ENCODE peak calls at places on chromosomes 11 and 22, in four cellular contexts. One of them, this sample, is unnamed.

GRCh38 chr22:26461188-26461810 is 22.3 kb downstream of the HPS4 start:
- DNase-seq in K562: peak
- DNase-seq in H1: peak
- DNase-seq in HCT116: peak
- DNase-seq in this sample: peak

GRCh38 chr11:129911298-129911697 is 15.9 kb upstream of the NFRKB start:
- DNase-seq in K562: no peak
- DNase-seq in H1: no peak
- DNase-seq in HCT116: no peak
- DNase-seq in this sample: no peak

GRCh38 chr11:83706581-83706980 is 420.4 kb upstream of the CCDC90B start:
- DNase-seq in K562: no peak
- DNase-seq in H1: no peak
- DNase-seq in HCT116: no peak
- DNase-seq in this sample: no peak

GRCh38 chr11:98587884-98588283 is 432.9 kb upstream of the CNTN5 start:
- DNase-seq in K562: no peak
- DNase-seq in H1: no peak
- DNase-seq in HCT116: no peak
- DNase-seq in this sample: no peak

GRCh38 chr22:24845036-24845918 is 39.3 kb downstream of the SGSM1 start:
- DNase-seq in K562: no peak
- DNase-seq in H1: no peak
- DNase-seq in HCT116: no peak
- DNase-seq in this sample: no peak

GRCh38 chr11:122979103-122979814 is 2.4 kb downstream of the BSX start:
- DNase-seq in K562: no peak
- DNase-seq in H1: no peak
- DNase-seq in HCT116: no peak
- DNase-seq in this sample: no peak

GRCh38 chr11:65607614-65608426 is 6.2 kb downstream of the MAP3K11 start:
- DNase-seq in K562: no peak
- DNase-seq in H1: no peak
- DNase-seq in HCT116: no peak
- DNase-seq in this sample: no peak

GRCh38 chr11:61832207-61832606 is 4.1 kb downstream of the FADS2 start:
- DNase-seq in K562: no peak
- DNase-seq in H1: no peak
- DNase-seq in HCT116: no peak
- DNase-seq in this sample: no peak

GRCh38 chr11:9206496-9206895 is 58.7 kb downstream of the DENND5A start:
- DNase-seq in K562: no peak
- DNase-seq in H1: no peak
- DNase-seq in HCT116: no peak
- DNase-seq in this sample: no peak

GRCh38 chr11:12050470-12050891 is 42.1 kb upstream of the DKK3 start:
- DNase-seq in K562: no peak
- DNase-seq in H1: no peak
- DNase-seq in HCT116: no peak
- DNase-seq in this sample: no peak

GRCh38 chr22:25113316-25113721 is 86.3 kb upstream of the CRYBB3 start:
- DNase-seq in K562: no peak
- DNase-seq in H1: no peak
- DNase-seq in HCT116: no peak
- DNase-seq in this sample: no peak

GRCh38 chr22:27730649-27731433 is 70.7 kb downstream of the MN1 start:
- DNase-seq in K562: no peak
- DNase-seq in H1: no peak
- DNase-seq in HCT116: no peak
- DNase-seq in this sample: no peak

GRCh38 chr11:92277871-92278270 is 53.3 kb downstream of the FAT3 start:
- DNase-seq in K562: no peak
- DNase-seq in H1: no peak
- DNase-seq in HCT116: no peak
- DNase-seq in this sample: no peak

GRCh38 chr11:118055966-118056365 is 20.9 kb upstream of the TMPRSS4 start:
- DNase-seq in K562: no peak
- DNase-seq in H1: no peak
- DNase-seq in HCT116: no peak
- DNase-seq in this sample: no peak

GRCh38 chr22:35301370-35301874 is 1.7 kb downstream of the TOM1 start:
- DNase-seq in K562: peak
- DNase-seq in H1: no peak
- DNase-seq in HCT116: no peak
- DNase-seq in this sample: peak

GRCh38 chr11:27402450-27402849 is 39.4 kb upstream of the CCDC34 start:
- DNase-seq in K562: no peak
- DNase-seq in H1: no peak
- DNase-seq in HCT116: no peak
- DNase-seq in this sample: no peak

GRCh38 chr11:27404427-27404826 is 41.4 kb upstream of the CCDC34 start:
- DNase-seq in K562: no peak
- DNase-seq in H1: no peak
- DNase-seq in HCT116: no peak
- DNase-seq in this sample: no peak

GRCh38 chr11:27403195-27403594 is 40.2 kb upstream of the CCDC34 start:
- DNase-seq in K562: no peak
- DNase-seq in H1: no peak
- DNase-seq in HCT116: no peak
- DNase-seq in this sample: no peak

GRCh38 chr11:27401280-27401679 is 38.3 kb upstream of the CCDC34 start:
- DNase-seq in K562: no peak
- DNase-seq in H1: no peak
- DNase-seq in HCT116: no peak
- DNase-seq in this sample: no peak

DNA sequence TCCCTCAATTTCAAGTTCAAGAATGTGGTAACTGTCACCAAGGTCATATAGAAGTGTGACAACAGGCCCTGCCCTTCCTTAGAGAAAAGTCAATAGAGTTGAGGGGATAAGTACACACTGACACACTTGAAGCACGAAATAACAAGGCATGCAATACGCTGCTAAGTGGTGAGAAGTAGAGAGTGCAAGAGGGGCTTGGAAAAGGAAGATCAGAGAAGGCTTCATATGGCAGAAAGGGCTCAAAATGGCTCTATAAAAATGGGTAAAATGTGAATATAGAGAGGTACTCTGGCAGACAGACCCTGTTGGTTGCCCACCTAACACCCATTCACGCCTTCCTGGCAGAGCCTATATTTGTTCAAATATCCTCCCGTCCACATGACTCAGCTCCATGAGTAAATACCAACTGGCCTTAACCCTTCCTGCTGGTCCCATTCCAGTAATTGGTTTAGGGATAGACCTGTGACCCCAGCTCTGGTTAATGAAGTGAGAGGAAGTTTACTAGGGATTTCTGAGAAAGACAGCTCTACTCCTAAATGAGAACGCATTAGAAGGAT is 38.8 kb upstream of the CCDC34 start:
- DNase-seq in K562: no peak
- DNase-seq in H1: no peak
- DNase-seq in HCT116: no peak
- DNase-seq in this sample: peak
- TF ChIP-seq FOSL1 in K562: no peak
- TF ChIP-seq FOSL1 in H1: no peak
- TF ChIP-seq FOSL1 in HCT116: no peak
- TF ChIP-seq FOSL1 in this sample: peak

DNA sequence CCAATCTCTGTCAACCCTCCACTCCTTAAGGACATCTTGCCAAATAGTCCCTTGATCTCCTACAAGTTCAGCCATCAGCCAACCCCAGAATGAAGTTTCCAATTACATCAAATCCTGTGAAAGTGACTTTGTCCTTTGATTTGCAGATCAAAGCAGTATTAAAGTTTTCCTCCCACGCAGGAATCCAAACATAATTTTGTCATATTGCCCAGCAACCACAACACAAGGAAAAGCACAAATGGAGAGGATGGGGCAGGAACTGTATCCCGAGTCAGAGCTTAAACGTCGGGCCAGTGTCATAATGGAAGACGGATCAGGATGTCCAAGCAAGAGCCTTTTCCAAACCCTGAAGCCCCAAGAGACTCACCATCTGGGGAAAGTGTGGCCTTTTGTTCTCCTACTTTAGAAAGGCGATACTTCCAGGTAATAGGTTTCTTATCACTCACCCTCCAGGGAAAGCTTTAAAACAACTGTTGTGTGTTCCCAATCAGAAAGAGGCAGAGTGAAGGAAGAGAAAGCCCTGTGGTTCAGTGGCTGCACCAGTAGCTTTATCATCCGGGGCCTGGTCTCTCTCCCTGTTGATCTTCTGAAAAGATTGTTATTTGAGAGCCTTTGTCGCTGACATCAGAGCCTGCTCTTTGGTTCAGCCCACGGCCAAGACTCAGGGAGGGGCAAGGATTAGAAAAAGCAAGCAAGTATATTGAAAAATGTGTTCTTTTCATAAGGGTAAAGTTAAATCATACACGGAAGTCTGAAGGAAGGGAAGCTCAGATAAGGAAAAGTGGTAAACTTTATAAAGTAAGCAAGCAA is 41.7 kb downstream of the EXPH5 start:
- DNase-seq in K562: peak
- DNase-seq in H1: no peak
- DNase-seq in HCT116: peak
- DNase-seq in this sample: no peak
- TF ChIP-seq CEBPB in K562: no peak
- TF ChIP-seq CEBPB in H1: no peak
- TF ChIP-seq CEBPB in HCT116: no peak
- TF ChIP-seq CEBPB in this sample: no peak

GRCh38 chr11:134502153-134502550 is 90.1 kb upstream of the B3GAT1 start:
- DNase-seq in K562: no peak
- DNase-seq in H1: no peak
- DNase-seq in HCT116: no peak
- DNase-seq in this sample: no peak
- TF ChIP-seq FOSL1 in K562: no peak
- TF ChIP-seq FOSL1 in H1: no peak
- TF ChIP-seq FOSL1 in HCT116: no peak
- TF ChIP-seq FOSL1 in this sample: no peak

DNA sequence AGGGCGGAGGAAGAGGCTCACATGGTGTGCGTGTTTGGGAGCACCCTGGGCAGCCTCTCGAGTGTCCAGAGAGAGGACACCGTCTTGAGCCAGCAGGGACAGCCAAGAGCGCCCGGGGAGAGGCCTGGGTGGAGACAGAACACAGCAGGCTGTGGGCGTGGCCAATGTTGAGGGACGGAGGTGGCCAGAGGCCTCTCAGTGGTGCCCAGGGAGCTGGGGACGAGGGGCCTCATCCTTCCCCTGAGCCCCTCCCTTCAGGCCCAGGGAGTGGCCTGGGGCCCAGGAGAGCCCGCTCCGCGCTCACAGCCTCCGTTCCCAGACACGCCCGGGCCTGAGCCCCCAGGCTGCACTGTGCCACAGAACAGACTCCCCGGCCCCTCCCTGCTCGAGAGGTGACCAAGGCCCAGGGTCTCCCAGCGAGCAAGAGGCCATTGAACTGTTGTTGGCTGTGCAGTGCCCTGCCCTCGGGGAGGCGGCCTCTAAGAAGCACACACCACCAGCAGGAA is 48.4 kb downstream of the CDKN1C start:
- DNase-seq in K562: peak
- DNase-seq in H1: no peak
- DNase-seq in HCT116: peak
- DNase-seq in this sample: peak
- TF ChIP-seq CEBPB in K562: no peak
- TF ChIP-seq CEBPB in H1: no peak
- TF ChIP-seq CEBPB in HCT116: no peak
- TF ChIP-seq CEBPB in this sample: no peak

GRCh38 chr11:85096939-85097338 is 530.2 kb downstream of the DLG2 start:
- DNase-seq in K562: no peak
- DNase-seq in H1: no peak
- DNase-seq in HCT116: no peak
- DNase-seq in this sample: no peak
- TF ChIP-seq FOSL1 in K562: no peak
- TF ChIP-seq FOSL1 in H1: no peak
- TF ChIP-seq FOSL1 in HCT116: no peak
- TF ChIP-seq FOSL1 in this sample: no peak

This sample was measured in HepG2.